ENCODE peak calls at places on chromosomes 6 and 20, in seven cellular contexts. Z, M, G, X, K, T and W are unnamed samples.

GRCh38 chr6:33091957-33092356 is 16.2 kb downstream of the HLA-DPB1 start:
- DNase-seq in Z (no peak), M (no peak), G (no peak), X (no peak), K (no peak), T (peak), W (no peak)

GRCh38 chr6:66032626-66033025 is 325.6 kb upstream of the EYS start:
- DNase-seq in Z (no peak), M (no peak), G (no peak), X (no peak), K (no peak), T (no peak), W (no peak)

GRCh38 chr6:53857318-53858094 is 62.7 kb downstream of the LRRC1 start:
- DNase-seq in Z (no peak), M (no peak), G (no peak), X (no peak), K (no peak), T (no peak), W (no peak)

GRCh38 chr6:40455686-40456389 is 131.3 kb downstream of the LRFN2 start:
- DNase-seq in Z (no peak), M (no peak), G (no peak), X (no peak), K (no peak), T (no peak), W (no peak)

GRCh38 chr6:56752534-56752933 is 109.8 kb upstream of the DST start:
- DNase-seq in Z (no peak), M (no peak), G (no peak), X (no peak), K (no peak), T (no peak), W (no peak)

GRCh38 chr6:107509506-107509905 is 19.6 kb downstream of the SOBP start:
- DNase-seq in Z (no peak), M (no peak), G (no peak), X (no peak), K (no peak), T (no peak), W (no peak)

GRCh38 chr6:127737768-127738167 is 160.8 kb downstream of the C6orf58 start:
- DNase-seq in Z (peak), M (no peak), G (no peak), X (no peak), K (no peak), T (no peak), W (no peak)

GRCh38 chr6:1402369-1402768 is 13.0 kb downstream of the FOXF2 start:
- DNase-seq in Z (no peak), M (no peak), G (no peak), X (no peak), K (no peak), T (no peak), W (no peak)

GRCh38 chr6:23180504-23181293 is 611.3 kb downstream of the HDGFL1 start:
- DNase-seq in Z (peak), M (peak), G (peak), X (peak), K (no peak), T (no peak), W (peak)

GRCh38 chr20:58127731-58128130 is 100.7 kb downstream of the ANKRD60 start:
- DNase-seq in Z (no peak), M (no peak), G (peak), X (no peak), K (no peak), T (no peak), W (no peak)

GRCh38 chr6:30679765-30680535 is 6.5 kb downstream of the PPP1R18 start:
- DNase-seq in Z (no peak), M (no peak), G (no peak), X (no peak), K (no peak), T (no peak), W (no peak)

GRCh38 chr6:95228636-95229035 is 348.7 kb upstream of the MANEA start:
- DNase-seq in Z (no peak), M (no peak), G (no peak), X (no peak), K (no peak), T (no peak), W (no peak)

GRCh38 chr6:2760882-2761842 is 4.0 kb upstream of the WRNIP1 start:
- DNase-seq in Z (no peak), M (no peak), G (no peak), X (no peak), K (no peak), T (no peak), W (no peak)

GRCh38 chr6:89487864-89488263 is 54.9 kb downstream of the ANKRD6 start:
- DNase-seq in Z (peak), M (no peak), G (no peak), X (no peak), K (no peak), T (no peak), W (no peak)

GRCh38 chr6:166721576-166721975 is 94.5 kb upstream of the RPS6KA2 start:
- DNase-seq in Z (no peak), M (no peak), G (no peak), X (no peak), K (no peak), T (peak), W (no peak)

GRCh38 chr20:62367483-62368302 is 581 bp upstream of the LAMA5 start:
- DNase-seq in Z (peak), M (no peak), G (no peak), X (no peak), K (no peak), T (peak), W (no peak)
- H3K27ac ChIP-seq in Z (peak), M (peak), G (peak), X (peak), K (peak), T (peak), W (no peak)

GRCh38 chr6:41716516-41717446 is 18.6 kb downstream of the TFEB start:
- DNase-seq in Z (no peak), M (peak), G (no peak), X (no peak), K (no peak), T (no peak), W (no peak)

GRCh38 chr6:41718828-41719227 is 16.6 kb downstream of the TFEB start:
- DNase-seq in Z (no peak), M (no peak), G (no peak), X (no peak), K (no peak), T (no peak), W (no peak)

GRCh38 chr6:41721396-41721795 is 14.0 kb downstream of the TFEB start:
- DNase-seq in Z (no peak), M (no peak), G (no peak), X (no peak), K (no peak), T (no peak), W (no peak)

GRCh38 chr6:41720783-41721182 is 14.6 kb downstream of the TFEB start:
- DNase-seq in Z (no peak), M (no peak), G (no peak), X (no peak), K (no peak), T (no peak), W (no peak)

GRCh38 chr6:41719796-41720620 is 15.4 kb downstream of the TFEB start:
- DNase-seq in Z (no peak), M (no peak), G (no peak), X (no peak), K (no peak), T (no peak), W (no peak)
- H3K27ac ChIP-seq in Z (no peak), M (peak), G (no peak), X (peak), K (no peak), T (no peak), W (peak)

GRCh38 chr20:52840041-52840440 is 132.1 kb upstream of the TSHZ2 start:
- DNase-seq in Z (no peak), M (no peak), G (no peak), X (no peak), K (no peak), T (peak), W (no peak)
- H3K27ac ChIP-seq in Z (no peak), M (no peak), G (no peak), X (no peak), K (no peak), T (no peak), W (no peak)

GRCh38 chr6:149169761-149170359 is 147.7 kb upstream of the TAB2 start:
- DNase-seq in Z (no peak), M (no peak), G (no peak), X (no peak), K (no peak), T (no peak), W (no peak)
- H3K27ac ChIP-seq in Z (no peak), M (no peak), G (no peak), X (peak), K (no peak), T (no peak), W (no peak)